ENCODE peak calls at places on chromosomes 12 and 14, in nine cellular contexts. O, D, Q, V, W, Y, I, F and N are unnamed samples.

GRCh38 chr12:117494833-117495714 is 133.6 kb upstream of the NOS1 start:
- DNase-seq in V (peak), F (no peak), I (no peak), O (no peak), Q (no peak), Y (no peak), D (no peak), W (no peak), N (peak)

GRCh38 chr14:69004731-69005431 is 25.8 kb upstream of the ACTN1 start:
- DNase-seq in Y (no peak), F (no peak), W (no peak), Q (no peak), V (no peak), I (peak), O (no peak), D (no peak), N (no peak)

GRCh38 chr14:77133718-77134338 is 7.8 kb downstream of the ZDHHC22 start:
- DNase-seq in V (no peak), O (no peak), F (peak), Y (peak), W (no peak), I (peak), Q (no peak), D (peak), N (no peak)

GRCh38 chr12:68755536-68756243 is 9.7 kb downstream of the SLC35E3 start:
- DNase-seq in W (no peak), Y (no peak), I (no peak), F (no peak), D (no peak), O (no peak), Q (no peak), V (no peak), N (no peak)

GRCh38 chr12:111409403-111410228 is 3.9 kb downstream of the SH2B3 start:
- DNase-seq in V (no peak), O (no peak), I (peak), W (no peak), F (no peak), Q (no peak), D (peak), Y (peak), N (no peak)

GRCh38 chr12:63138484-63138883 is 12.5 kb downstream of the AVPR1A start:
- DNase-seq in W (no peak), Q (no peak), F (no peak), O (no peak), Y (no peak), V (no peak), I (no peak), D (no peak), N (no peak)

GRCh38 chr14:99681832-99682148 is 2.3 kb upstream of the CYP46A1 start:
- DNase-seq in Q (no peak), O (no peak), W (no peak), I (no peak), V (peak), D (no peak), F (no peak), Y (no peak), N (no peak)

GRCh38 chr14:68974759-68975347 is 4.2 kb downstream of the ACTN1 start:
- DNase-seq in V (no peak), Q (no peak), I (no peak), O (no peak), W (no peak), D (no peak), F (no peak), Y (no peak), N (no peak)

GRCh38 chr12:68899251-68899771 is 33.7 kb downstream of the CPM start:
- DNase-seq in F (no peak), V (peak), W (no peak), D (no peak), O (no peak), Q (peak), Y (peak), I (peak), N (no peak)

GRCh38 chr14:74695406-74695805 is 17.5 kb downstream of the AREL1 start:
- DNase-seq in D (no peak), V (no peak), W (no peak), F (no peak), Y (no peak), O (no peak), Q (no peak), I (no peak), N (no peak)

GRCh38 chr14:24982472-24983155 is 67.3 kb downstream of the STXBP6 start:
- DNase-seq in D (no peak), I (peak), F (no peak), Y (no peak), O (no peak), V (no peak), W (no peak), Q (peak), N (no peak)

GRCh38 chr14:80844872-80845271 is 96.7 kb downstream of the CEP128 start:
- DNase-seq in I (peak), W (no peak), O (no peak), F (no peak), Y (no peak), D (no peak), V (no peak), Q (no peak), N (no peak)

GRCh38 chr12:70982991-70983390 is 62.5 kb upstream of the PTPRR start:
- DNase-seq in I (no peak), V (no peak), W (no peak), D (no peak), Q (no peak), O (no peak), F (no peak), Y (no peak), N (no peak)

GRCh38 chr12:64558754-64559153 is 51.5 kb upstream of the RASSF3 start:
- DNase-seq in Y (no peak), Q (no peak), F (no peak), I (no peak), W (no peak), D (no peak), O (no peak), V (no peak), N (no peak)